ENCODE peak calls at places on chromosomes 13 and 19, in five cellular contexts. S, Y, T, K and E are unnamed samples.

GRCh38 chr13:55190996-55191395 is 1949.7 kb upstream of the PRR20A start:
- DNase-seq in K (no peak), Y (no peak), S (no peak), T (no peak), E (no peak)

GRCh38 chr13:34926513-34926912 is 15.6 kb upstream of the NBEA start:
- DNase-seq in S (no peak), Y (no peak), T (no peak), K (peak; percentile 18), E (no peak)

GRCh38 chr13:24511019-24511823 is 1.4 kb downstream of the PARP4 start:
- DNase-seq in S (no peak), Y (no peak), K (peak; percentile 28), T (no peak), E (peak; percentile 51)

GRCh38 chr19:30662211-30662861 is 290.2 kb downstream of the ZNF536 start:
- DNase-seq in K (no peak), T (no peak), S (no peak), Y (no peak), E (no peak)

GRCh38 chr13:60969659-60970058 is 446.0 kb downstream of the PCDH20 start:
- DNase-seq in Y (no peak), S (no peak), T (no peak), K (no peak), E (no peak)

GRCh38 chr19:55082023-55082851 is 6.6 kb downstream of the EPS8L1 start:
- DNase-seq in K (no peak), Y (no peak), T (no peak), S (no peak), E (peak; percentile 46)

GRCh38 chr13:32582991-32583390 is 3.3 kb upstream of the PDS5B start:
- DNase-seq in S (no peak), K (no peak), Y (no peak), T (no peak), E (no peak)

GRCh38 chr19:14979136-14979497 is 547 bp downstream of the SLC1A6 start:
- DNase-seq in T (no peak), S (no peak), Y (no peak), K (no peak), E (no peak)

GRCh38 chr19:995051-995827 is 5.0 kb upstream of the GRIN3B start:
- DNase-seq in S (peak; percentile 78), Y (no peak), K (no peak), T (no peak), E (no peak)

GRCh38 chr19:19463348-19464117 is 51.8 kb downstream of the TSSK6 start:
- DNase-seq in Y (no peak), T (peak; percentile 56), K (no peak), S (peak; percentile 48), E (no peak)

GRCh38 chr19:29645911-29646310 is 19.4 kb upstream of the PLEKHF1 start:
- DNase-seq in S (peak; percentile 28), Y (peak; percentile 55), T (peak; percentile 46), K (peak; percentile 44), E (no peak)

GRCh38 chr13:112931028-112931934 is 37.7 kb upstream of the MCF2L start:
- DNase-seq in K (no peak), T (no peak), Y (no peak), S (no peak), E (no peak)

GRCh38 chr19:49436381-49437017 is 4.8 kb downstream of the SLC17A7 start:
- DNase-seq in S (no peak), T (no peak), K (peak; percentile 32), Y (no peak), E (peak; percentile 54)

GRCh38 chr19:47105874-47106273 is 7.7 kb downstream of the ZC3H4 start:
- DNase-seq in T (no peak), Y (no peak), K (no peak), S (no peak), E (no peak)

GRCh38 chr19:39409886-39410619 is 2.4 kb upstream of the PLEKHG2 start:
- DNase-seq in K (peak; percentile 61), Y (peak; percentile 86), T (peak; percentile 83), S (peak; percentile 90), E (peak; percentile 83)

GRCh38 chr19:35142531-35143230 is 374 bp upstream of the FXYD7 start:
- DNase-seq in Y (peak; percentile 43), S (no peak), K (peak; percentile 51), T (peak; percentile 77), E (peak; percentile 73)

GRCh38 chr19:17846146-17846545 is 1.6 kb downstream of the JAK3 start:
- DNase-seq in Y (no peak), T (no peak), S (no peak), K (no peak), E (peak; percentile 67)

GRCh38 chr13:20350380-20350763 is 118.3 kb upstream of the GJB6 start:
- DNase-seq in S (no peak), T (no peak), Y (no peak), K (no peak), E (no peak)

GRCh38 chr13:103004790-103005307 is 61.4 kb downstream of the SLC10A2 start:
- DNase-seq in K (no peak), S (no peak), T (no peak), Y (peak; percentile 48), E (no peak)

GRCh38 chr19:57103573-57104277 is 16.1 kb upstream of the USP29 start:
- DNase-seq in S (no peak), K (peak; percentile 80), T (peak; percentile 55), Y (peak; percentile 43), E (peak; percentile 80)

GRCh38 chr19:46718157-46718933 is 1.4 kb upstream of the PRKD2 start:
- DNase-seq in K (peak; percentile 98), Y (no peak), S (no peak), T (no peak), E (peak; percentile 76)

GRCh38 chr13:107803822-107804495 is 411.4 kb downstream of the LIG4 start:
- DNase-seq in Y (no peak), K (no peak), T (no peak), S (no peak), E (no peak)

GRCh38 chr19:52138614-52139290 is 986 bp downstream of the ZNF616 start:
- DNase-seq in Y (peak; percentile 29), K (peak; percentile 75), S (no peak), T (no peak), E (no peak)

GRCh38 chr19:49952475-49952829 is 8.5 kb downstream of the SIGLEC11 start:
- DNase-seq in T (no peak), Y (no peak), K (no peak), S (no peak), E (no peak)

GRCh38 chr19:38293281-38293680 is 10.8 kb upstream of the C19orf33 start:
- DNase-seq in T (no peak), S (no peak), K (no peak), Y (no peak), E (no peak)

GRCh38 chr19:38289955-38290354 is 14.1 kb upstream of the C19orf33 start:
- DNase-seq in Y (no peak), S (no peak), T (no peak), K (no peak), E (no peak)

GRCh38 chr19:38291855-38292254 is 12.2 kb upstream of the C19orf33 start:
- DNase-seq in T (no peak), Y (no peak), K (no peak), S (no peak), E (no peak)

GRCh38 chr19:38288127-38288855 is 15.8 kb upstream of the C19orf33 start:
- DNase-seq in T (no peak), S (no peak), Y (no peak), K (no peak), E (no peak)

GRCh38 chr19:38290631-38291147 is 13.4 kb upstream of the C19orf33 start:
- DNase-seq in K (no peak), S (peak; percentile 79), T (no peak), Y (no peak), E (no peak)
- H3K36me3 ChIP-seq in K (no peaks in the 10 kb centered on the region), S (peaks cover 66% of the 10 kb centered on the region), T (no peaks in the 10 kb centered on the region), Y (no peaks in the 10 kb centered on the region), E (no peaks in the 10 kb centered on the region)

GRCh38 chr13:45500492-45501174 is 35.9 kb downstream of the COG3 start:
- DNase-seq in Y (no peak), K (no peak), T (no peak), S (no peak), E (no peak)
- H3K36me3 ChIP-seq in Y (peaks cover 85% of the 10 kb centered on the region), K (peaks cover 72% of the 10 kb centered on the region), T (no peaks in the 10 kb centered on the region), S (peaks cover 82% of the 10 kb centered on the region), E (peaks cover 38% of the 10 kb centered on the region)

GRCh38 chr19:5245631-5246553 is 94.7 kb downstream of the PTPRS start:
- DNase-seq in S (no peak), Y (no peak), K (no peak), T (no peak), E (no peak)

GRCh38 chr19:5243878-5244277 is 96.7 kb downstream of the PTPRS start:
- DNase-seq in T (no peak), Y (no peak), S (no peak), K (no peak), E (no peak)

GRCh38 chr19:5246554-5247155 is 94.0 kb downstream of the PTPRS start:
- DNase-seq in K (no peak), T (no peak), Y (no peak), S (no peak), E (no peak)

GRCh38 chr19:5247957-5248705 is 92.5 kb downstream of the PTPRS start:
- DNase-seq in K (no peak), Y (no peak), T (no peak), S (no peak), E (no peak)

GRCh38 chr19:5244351-5244750 is 96.3 kb downstream of the PTPRS start:
- DNase-seq in Y (no peak), K (no peak), S (no peak), T (no peak), E (no peak)
- H3K36me3 ChIP-seq in Y (peaks cover 28% of the 10 kb centered on the region), K (no peaks in the 10 kb centered on the region), S (peaks cover 32% of the 10 kb centered on the region), T (no peaks in the 10 kb centered on the region), E (no peaks in the 10 kb centered on the region)

DNA sequence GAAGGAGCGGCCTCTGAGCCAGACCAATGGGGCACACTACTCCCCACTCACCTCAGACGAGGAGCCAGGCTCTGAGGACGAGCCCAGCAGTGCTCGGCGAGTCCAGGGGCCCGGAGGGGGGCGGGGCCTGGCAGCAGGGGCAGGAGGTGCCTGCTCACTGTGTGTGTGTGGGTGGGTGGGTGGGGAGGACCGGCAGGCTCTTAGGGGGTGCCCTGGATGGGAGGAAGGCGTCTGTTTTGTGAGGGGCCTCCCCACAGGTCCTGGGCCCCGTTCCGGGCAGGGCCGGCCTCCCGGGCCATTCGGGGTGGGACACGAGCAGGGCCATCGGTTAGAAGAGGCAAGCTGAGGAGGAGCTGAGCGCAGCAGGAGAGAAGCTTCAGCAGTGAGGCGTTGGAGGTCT is 12.7 kb downstream of the PLEKHJ1 start:
- DNase-seq in K (no peak), S (no peak), T (no peak), Y (no peak), E (no peak)
- H3K36me3 ChIP-seq in K (peaks cover 94% of the 10 kb centered on the region), S (peaks cover 95% of the 10 kb centered on the region), T (no peaks in the 10 kb centered on the region), Y (peaks cover 83% of the 10 kb centered on the region), E (peaks cover 5% of the 10 kb centered on the region)

GRCh38 chr19:38100589-38100988 is 123.4 kb downstream of the DPF1 start:
- DNase-seq in S (no peak), Y (no peak), T (no peak), K (no peak), E (no peak)
- H3K36me3 ChIP-seq in S (peaks cover 49% of the 10 kb centered on the region), Y (peaks cover 35% of the 10 kb centered on the region), T (no peaks in the 10 kb centered on the region), K (peaks cover 39% of the 10 kb centered on the region), E (peaks cover 3% of the 10 kb centered on the region)